ENCODE peak calls at places on chromosomes 13 and 19, in seven cellular contexts. F is PC-3, O is GM23338, G is HCT116, U is GM23248, I is neural progenitor cell, M is hepatocyte. A is an unnamed sample.
A peak's percentile ranks its signal among the peaks of the same experiment; 100 is the strongest.

GRCh38 chr13:41500501-41500900 is 43.2 kb downstream of the RGCC start:
- DNase-seq in F (peak; percentile 39), O (no peak), G (no peak), U (peak; percentile 55), I (no peak), M (no peak), A (peak; percentile 34)

GRCh38 chr13:111904701-111905608 is 162.0 kb upstream of the SOX1 start:
- DNase-seq in F (no peak), O (peak; percentile 28), G (peak; percentile 10), U (no peak), I (no peak), M (no peak), A (no peak)

GRCh38 chr19:51065221-51065960 is 499 bp upstream of the KLK13 start:
- DNase-seq in F (no peak), O (no peak), G (no peak), U (no peak), I (no peak), M (no peak), A (no peak)

GRCh38 chr19:5308471-5309437 is 31.9 kb downstream of the PTPRS start:
- DNase-seq in F (no peak), O (no peak), G (peak; percentile 79), U (peak; percentile 68), I (no peak), M (peak; percentile 38), A (no peak)

GRCh38 chr19:41586064-41586463 is 10.1 kb downstream of the CEACAM21 start:
- DNase-seq in F (no peak), O (no peak), G (no peak), U (no peak), I (no peak), M (no peak), A (no peak)

GRCh38 chr13:28379371-28380083 is 115.4 kb downstream of the FLT1 start:
- DNase-seq in F (no peak), O (peak; percentile 31), G (no peak), U (no peak), I (no peak), M (no peak), A (no peak)

GRCh38 chr19:50377051-50377441 is 789 bp downstream of the NR1H2 start:
- DNase-seq in F (peak; percentile 43), O (peak; percentile 94), G (peak; percentile 58), U (peak; percentile 36), I (no peak), M (no peak), A (no peak)

GRCh38 chr19:8536282-8536681 is 22.3 kb upstream of the ZNF414 start:
- DNase-seq in F (no peak), O (no peak), G (no peak), U (no peak), I (no peak), M (no peak), A (no peak)

GRCh38 chr13:29969286-29969685 is 118.9 kb upstream of the UBL3 start:
- DNase-seq in F (peak; percentile 74), O (no peak), G (no peak), U (peak; percentile 93), I (no peak), M (no peak), A (no peak)

GRCh38 chr13:93762703-93763102 is 536.1 kb downstream of the GPC6 start:
- DNase-seq in F (no peak), O (no peak), G (no peak), U (no peak), I (no peak), M (no peak), A (no peak)

GRCh38 chr19:1445185-1445931 is 4.6 kb upstream of the APC2 start:
- DNase-seq in F (peak; percentile 74), O (peak; percentile 79), G (no peak), U (peak; percentile 80), I (peak; percentile 82), M (peak; percentile 86), A (peak; percentile 78)
- TF ChIP-seq EZH2phosphoT487 in F (no peak), O (no peak), G (no peak), U (no peak), I (no peak), M (no peak), A (no peak)

GRCh38 chr19:45601524-45602522 is at the start of gene GPR4:
- DNase-seq in F (peak; percentile 6), O (peak; percentile 89), G (no peak), U (peak; percentile 42), I (peak; percentile 81), M (peak; percentile 45), A (no peak)
- TF ChIP-seq EZH2 in F (no peak), O (peak; percentile 54), G (no peak), U (peak; percentile 57), I (no peak), M (no peak), A (no peak)

GRCh38 chr13:50914848-50915247 is 5.3 kb downstream of the RNASEH2B start:
- DNase-seq in F (peak; percentile 43), O (no peak), G (no peak), U (peak; percentile 70), I (no peak), M (no peak), A (no peak)
- H2AFZ ChIP-seq in F (no peak overlapping the region), O (no peak overlapping the region), G (no peak overlapping the region), U (peak overlapping the region; percentile 24), I (no peak overlapping the region), M (no peak overlapping the region), A (no peak overlapping the region)

DNA sequence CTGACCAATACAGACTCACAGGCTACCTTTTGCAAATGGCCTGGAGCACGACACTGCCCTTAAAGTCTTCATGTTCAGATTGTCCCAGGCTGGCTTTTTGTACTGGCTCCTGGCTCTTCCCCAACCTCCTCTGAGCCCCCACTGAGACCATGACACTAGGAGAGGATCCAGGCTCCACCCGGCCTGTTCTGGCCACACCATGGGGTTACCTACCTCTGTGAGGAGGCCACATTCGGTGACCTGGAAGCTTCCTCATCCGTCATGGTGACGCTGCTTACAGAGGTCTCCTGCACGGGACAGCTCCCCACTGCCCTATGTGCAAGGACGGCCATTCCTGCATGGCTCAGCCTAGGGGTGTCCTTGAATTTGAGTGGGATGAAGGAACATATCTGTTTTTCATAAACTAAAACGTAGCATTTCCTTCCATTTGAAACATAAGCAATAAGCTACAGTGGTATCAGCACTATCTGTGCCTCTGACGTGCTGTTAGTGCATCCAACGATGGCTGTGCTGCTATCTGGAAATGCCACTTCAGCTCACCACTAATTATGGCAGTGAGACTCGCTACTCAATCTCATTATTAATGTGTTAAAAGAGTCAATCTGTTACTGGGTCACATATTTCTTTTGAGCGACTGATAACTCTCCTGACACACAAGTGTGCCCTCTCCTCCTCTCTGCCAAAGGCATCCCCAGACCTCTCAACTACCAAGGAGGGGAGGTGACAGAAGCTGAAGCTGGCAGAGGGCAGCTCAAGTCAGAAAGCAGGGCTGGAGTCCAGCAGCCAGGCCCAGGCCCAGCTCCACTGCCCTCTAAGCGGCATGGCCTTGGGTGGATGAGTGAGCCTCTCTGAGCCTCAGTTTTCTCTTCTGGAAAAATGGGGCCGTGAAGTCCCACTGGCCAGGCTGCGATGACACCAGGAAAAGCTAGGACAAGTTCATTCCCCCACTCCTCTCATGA is 29.6 kb downstream of the ELL start:
- DNase-seq in F (no peak), O (no peak), G (no peak), U (no peak), I (no peak), M (no peak), A (no peak)
- TF ChIP-seq EZH2phosphoT487 in F (no peak), O (no peak), G (no peak), U (no peak), I (no peak), M (no peak), A (no peak)

GRCh38 chr19:46634656-46635218 is 1.3 kb downstream of the GNG8 start:
- DNase-seq in F (no peak), O (peak; percentile 74), G (no peak), U (no peak), I (peak; percentile 55), M (peak; percentile 14), A (no peak)
- TF ChIP-seq EZH2 in F (no peak), O (no peak), G (no peak), U (no peak), I (no peak), M (no peak), A (no peak)

DNA sequence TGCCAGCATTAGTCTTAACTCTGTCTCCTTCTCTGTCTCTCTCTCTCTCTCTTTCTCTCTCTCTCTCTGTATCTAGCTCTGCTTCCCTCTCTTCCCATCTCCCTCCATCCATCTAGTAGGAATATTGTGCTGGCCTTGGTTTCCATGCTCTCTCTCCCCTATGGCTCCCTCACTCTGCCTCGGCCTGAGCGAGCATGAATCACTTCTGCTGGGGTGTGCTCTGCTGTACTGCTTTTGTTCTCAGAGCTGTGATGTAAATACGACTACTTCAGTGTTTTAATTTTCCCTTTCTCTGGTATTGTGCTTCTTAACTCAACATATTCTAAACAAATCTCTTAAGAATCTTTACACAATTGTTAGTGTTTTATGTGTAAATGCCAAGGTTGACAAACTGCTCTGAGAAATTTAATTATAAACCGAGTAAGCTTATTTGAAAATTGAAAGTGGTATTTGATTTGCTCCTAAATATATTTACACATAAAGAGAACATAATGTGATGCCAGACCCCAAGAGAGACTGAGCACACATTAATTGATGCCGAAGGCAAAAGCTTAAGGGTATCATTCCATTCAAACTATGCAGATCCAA is 211.5 kb upstream of the KL start:
- DNase-seq in F (peak; percentile 20), O (no peak), G (no peak), U (peak; percentile 16), I (no peak), M (no peak), A (no peak)
- H2AFZ ChIP-seq in F (peak overlapping the region; percentile 36), O (peak overlapping the region; percentile 19), G (no peak overlapping the region), U (peak overlapping the region; percentile 55), I (peak overlapping the region; percentile 89), M (peak overlapping the region; percentile 7), A (no peak overlapping the region)